ENCODE peak calls at places on chromosomes 2 and 18, in six cellular contexts. F is tibial artery, K is astrocyte of the cerebellum, M is cardiac fibroblast, Z is prostate gland, Q is AG10803. D is an unnamed sample.

GRCh38 chr2:15142069-15142689 is 419.0 kb downstream of the NBAS start:
- DNase-seq in F (no peak), Q (no peak), M (no peak), Z (peak), K (no peak), D (no peak)

GRCh38 chr2:23563673-23564617 is 179.0 kb downstream of the KLHL29 start:
- DNase-seq in Q (peak), Z (peak), K (peak), M (peak), F (peak), D (peak)

GRCh38 chr2:136319651-136320050 is 201.7 kb upstream of the CXCR4 start:
- DNase-seq in M (no peak), F (no peak), Q (no peak), Z (no peak), K (no peak), D (no peak)

GRCh38 chr18:49944681-49945080 is 131.3 kb upstream of the ACAA2 start:
- DNase-seq in K (no peak), Q (no peak), Z (no peak), M (peak), F (no peak), D (no peak)

GRCh38 chr2:101004671-101005325 is 2.7 kb downstream of the RPL31 start:
- DNase-seq in Q (no peak), Z (no peak), M (no peak), K (no peak), F (no peak), D (no peak)

GRCh38 chr18:70762812-70763211 is 474.0 kb downstream of the SOCS6 start:
- DNase-seq in Z (no peak), F (no peak), Q (no peak), M (no peak), K (no peak), D (no peak)

GRCh38 chr2:213119061-213119809 is 32.2 kb downstream of the IKZF2 start:
- DNase-seq in M (peak), F (no peak), K (peak), Q (peak), Z (no peak), D (no peak)

GRCh38 chr2:184685999-184686841 is 87.9 kb downstream of the ZNF804A start:
- DNase-seq in K (peak), Z (no peak), F (no peak), Q (peak), M (peak), D (no peak)

GRCh38 chr2:241895732-241896641 is 26.5 kb downstream of the RTP5 start:
- DNase-seq in F (peak), M (peak), Q (peak), K (no peak), Z (peak), D (no peak)

GRCh38 chr2:176213406-176213805 is 24.9 kb downstream of the HOXD1 start:
- DNase-seq in Q (no peak), M (no peak), Z (no peak), F (no peak), K (no peak), D (no peak)

GRCh38 chr18:31371970-31372369 is 4.6 kb upstream of the DSG4 start:
- DNase-seq in F (no peak), Q (no peak), M (no peak), K (no peak), Z (no peak), D (no peak)

GRCh38 chr2:2326053-2326452 is 5.0 kb downstream of the MYT1L start:
- DNase-seq in F (no peak), Q (no peak), K (no peak), Z (no peak), M (no peak), D (no peak)

GRCh38 chr2:117019357-117019756 is 795.1 kb upstream of the DDX18 start:
- DNase-seq in K (no peak), F (no peak), Q (no peak), M (no peak), Z (no peak), D (no peak)

GRCh38 chr2:176680916-176681315 is 411.7 kb downstream of the MTX2 start:
- DNase-seq in Q (peak), K (no peak), M (peak), F (no peak), Z (no peak), D (no peak)

GRCh38 chr2:231503777-231504176 is 26.5 kb downstream of the NMUR1 start:
- DNase-seq in Z (no peak), F (no peak), Q (no peak), M (no peak), K (no peak), D (no peak)

GRCh38 chr2:115910270-115910669 is 1467.8 kb downstream of the DPP10 start:
- DNase-seq in Z (no peak), M (no peak), Q (no peak), F (no peak), K (no peak), D (no peak)

GRCh38 chr2:160252278-160252887 is 52.3 kb upstream of the ITGB6 start:
- DNase-seq in Q (peak), M (peak), K (peak), Z (no peak), F (no peak), D (peak)

GRCh38 chr2:125652260-125652659 is 1003.7 kb upstream of the GYPC start:
- DNase-seq in M (no peak), F (no peak), K (no peak), Z (no peak), Q (no peak), D (no peak)

GRCh38 chr2:192604295-192604694 is 409.6 kb upstream of the TMEFF2 start:
- DNase-seq in Z (no peak), Q (no peak), F (no peak), K (no peak), M (no peak), D (no peak)

GRCh38 chr2:127615511-127616166 is 30.3 kb upstream of the GPR17 start:
- DNase-seq in M (no peak), F (no peak), K (no peak), Z (peak), Q (peak), D (peak)

GRCh38 chr2:39696838-39697237 is 31.1 kb downstream of the TMEM178A start:
- DNase-seq in K (peak), M (peak), Q (peak), Z (no peak), F (no peak), D (peak)

GRCh38 chr2:11011359-11011758 is 99.6 kb downstream of the KCNF1 start:
- DNase-seq in F (no peak), M (no peak), K (no peak), Q (no peak), Z (no peak), D (no peak)

DNA sequence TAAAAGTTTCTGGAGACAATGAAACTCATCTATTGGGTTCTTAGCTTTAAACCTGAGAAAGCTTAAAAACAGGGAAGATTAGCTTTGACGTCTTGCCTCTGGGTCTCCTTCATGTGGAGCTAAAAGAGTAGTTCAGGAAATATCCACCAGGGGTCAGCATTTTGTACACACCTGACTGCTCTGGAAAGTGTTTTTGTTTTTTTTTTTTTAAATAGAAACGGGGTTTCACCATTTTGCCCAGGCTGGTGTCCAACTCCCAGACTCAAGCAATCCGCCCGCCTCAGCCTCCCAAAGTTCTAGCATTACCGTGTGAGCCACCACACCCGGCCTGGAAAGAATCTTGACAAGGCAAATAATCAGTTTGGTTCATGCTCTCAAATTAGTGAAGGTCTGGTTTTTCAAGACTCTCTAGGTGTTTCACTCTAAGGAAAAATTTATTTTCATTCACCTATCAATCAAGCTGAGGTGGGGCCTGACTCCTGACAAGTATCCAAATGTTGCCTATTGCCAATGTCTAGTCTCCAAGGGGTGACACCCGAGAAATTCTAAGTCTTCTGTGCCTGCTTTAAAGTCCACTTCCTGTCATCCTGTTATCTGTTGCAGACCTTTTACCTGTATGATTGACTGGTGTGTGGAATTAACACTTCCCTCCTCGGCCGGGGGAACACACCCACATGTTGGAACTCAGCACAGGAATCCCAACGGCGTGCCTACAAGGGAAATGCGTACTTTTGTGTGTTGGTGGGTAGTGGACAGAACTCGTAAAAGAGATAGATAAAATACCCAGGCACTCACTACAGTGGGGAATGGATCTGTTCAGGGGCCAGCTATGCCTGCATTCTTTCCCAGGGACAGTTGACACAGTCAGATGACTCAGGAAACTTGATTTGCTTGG is 11.3 kb downstream of the IL1RN start:
- DNase-seq in K (peak), M (peak), Z (peak), F (no peak), Q (peak), D (peak)
- H3K4me3 ChIP-seq in K (no peak), M (no peak), Z (no peak), F (no peak), Q (no peak), D (no peak)

GRCh38 chr2:104432401-104432800 is 421.5 kb upstream of the POU3F3 start:
- DNase-seq in K (no peak), M (no peak), F (no peak), Q (no peak), Z (no peak), D (no peak)

GRCh38 chr2:104432972-104433371 is 420.9 kb upstream of the POU3F3 start:
- DNase-seq in Q (no peak), M (no peak), K (no peak), Z (no peak), F (no peak), D (no peak)

GRCh38 chr2:104434363-104434792 is 419.5 kb upstream of the POU3F3 start:
- DNase-seq in M (no peak), K (no peak), F (no peak), Q (no peak), Z (peak), D (no peak)

GRCh38 chr2:104431701-104432121 is 422.2 kb upstream of the POU3F3 start:
- DNase-seq in Q (no peak), M (no peak), K (no peak), F (no peak), Z (no peak), D (no peak)

GRCh38 chr2:104434966-104435365 is 418.9 kb upstream of the POU3F3 start:
- DNase-seq in Q (no peak), F (no peak), M (no peak), K (no peak), Z (no peak), D (no peak)
- H3K4me3 ChIP-seq in Q (no peak), F (no peak), M (no peak), K (no peak), Z (no peak), D (no peak)

GRCh38 chr2:105788670-105789290 is 44.1 kb downstream of the NCK2 start:
- DNase-seq in K (no peak), Z (no peak), M (no peak), F (no peak), Q (no peak), D (no peak)

GRCh38 chr2:105792561-105792960 is 47.8 kb downstream of the NCK2 start:
- DNase-seq in Z (no peak), F (no peak), M (no peak), Q (no peak), K (no peak), D (no peak)

GRCh38 chr2:105791229-105791628 is 46.5 kb downstream of the NCK2 start:
- DNase-seq in F (no peak), K (no peak), Z (no peak), M (no peak), Q (no peak), D (no peak)

GRCh38 chr2:105789745-105790466 is 45.2 kb downstream of the NCK2 start:
- DNase-seq in Z (no peak), Q (peak), K (no peak), F (peak), M (peak), D (no peak)

DNA sequence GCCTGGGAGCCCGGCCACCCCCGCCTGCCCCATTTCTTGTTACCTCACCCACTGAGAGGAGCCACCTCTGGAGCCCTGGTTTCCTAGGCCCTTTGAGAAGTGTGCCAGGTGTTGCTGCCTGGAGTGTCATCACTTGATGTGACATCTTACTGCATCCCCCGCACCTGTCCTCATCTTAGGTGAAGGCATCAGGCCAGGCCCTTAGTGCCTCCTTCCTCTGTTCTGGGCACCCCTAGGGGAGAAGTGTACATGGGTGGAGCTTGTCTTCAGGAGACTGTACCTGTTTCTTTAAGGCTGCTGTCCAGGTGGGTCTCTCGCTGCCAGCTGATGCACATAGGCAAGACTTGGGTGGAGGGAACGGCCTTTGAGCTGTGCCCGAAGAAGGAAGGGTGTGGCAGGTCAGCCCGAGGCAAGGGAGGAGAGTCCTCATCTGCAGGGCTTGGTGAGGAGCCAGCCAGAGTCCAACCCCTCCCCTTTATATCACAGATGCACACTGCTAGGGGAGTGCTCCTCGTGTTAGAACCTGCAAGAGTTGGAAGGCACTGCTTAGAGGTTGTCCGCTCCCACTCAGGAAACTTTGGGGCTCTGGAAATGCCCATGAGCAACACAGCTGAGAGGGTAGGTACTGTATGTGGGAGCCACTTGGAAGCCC is 45.9 kb downstream of the NCK2 start:
- DNase-seq in M (no peak), F (no peak), K (no peak), Z (no peak), Q (no peak), D (no peak)
- H3K4me3 ChIP-seq in M (no peak), F (peak), K (no peak), Z (no peak), Q (no peak), D (no peak)

DNA sequence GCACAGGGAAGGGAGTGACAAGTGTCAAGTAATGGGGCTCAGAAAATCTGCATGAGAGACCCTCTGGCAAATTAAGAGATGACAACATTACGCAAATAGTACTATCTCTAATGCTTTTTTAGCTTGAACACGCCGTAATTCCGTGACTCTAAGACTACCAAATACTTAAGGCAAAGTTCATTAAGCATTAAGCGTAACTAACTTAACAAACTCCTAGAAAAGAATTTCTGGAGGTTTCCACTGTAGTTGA is 1.2 kb downstream of the APOB start:
- DNase-seq in M (no peak), Q (no peak), Z (no peak), K (no peak), F (no peak), D (no peak)
- H3K4me3 ChIP-seq in M (no peak), Q (no peak), Z (no peak), K (no peak), F (no peak), D (no peak)

GRCh38 chr2:188973650-188974049 is 523 bp upstream of the COL3A1 start:
- DNase-seq in Z (no peak), K (no peak), F (no peak), Q (peak), M (peak), D (no peak)
- H3K4me3 ChIP-seq in Z (no peak), K (no peak), F (peak), Q (peak), M (peak), D (peak)

GRCh38 chr2:196171248-196171871 is at the start of gene STK17B:
- DNase-seq in M (peak), K (peak), F (peak), Z (peak), Q (peak), D (peak)

GRCh38 chr2:196168181-196168580 is 3.2 kb downstream of the STK17B start:
- DNase-seq in F (no peak), Q (no peak), M (peak), Z (no peak), K (no peak), D (no peak)

GRCh38 chr2:196170681-196171247 is 614 bp downstream of the STK17B start:
- DNase-seq in M (peak), F (peak), Z (peak), K (peak), Q (peak), D (no peak)

GRCh38 chr2:196170202-196170680 is 1.1 kb downstream of the STK17B start:
- DNase-seq in Z (peak), Q (peak), F (no peak), K (peak), M (peak), D (no peak)

GRCh38 chr2:196169521-196169920 is 1.9 kb downstream of the STK17B start:
- DNase-seq in Z (no peak), K (no peak), F (no peak), M (peak), Q (no peak), D (no peak)
- H3K4me3 ChIP-seq in Z (peak), K (peak), F (peak), M (peak), Q (peak), D (peak)